ENCODE peak calls at places on chromosomes 4 and X, in eight cellular contexts. Z is GM23338, I is IMR-90, Y is fibroblast of lung, Q is SK-N-SH, F is PC-3, W is hepatocyte, B is astrocyte. M is an unnamed sample.

GRCh38 chr4:183610033-183610432 is 49.0 kb downstream of the RWDD4 start:
- DNase-seq in Y (peak; percentile 52), I (peak; percentile 35), F (no peak), Z (no peak), Q (peak; percentile 29), W (peak; percentile 48), B (peak; percentile 22), M (peak; percentile 10)

GRCh38 chr4:5142726-5143125 is 91.4 kb downstream of the STK32B start:
- DNase-seq in W (peak; percentile 63), F (peak; percentile 40), Y (peak; percentile 58), Z (peak; percentile 85), I (peak; percentile 66), Q (peak; percentile 33), B (peak; percentile 25), M (peak; percentile 12)

GRCh38 chr4:140052050-140052449 is 101.9 kb downstream of the MAML3 start:
- DNase-seq in Y (peak; percentile 58), I (peak; percentile 51), F (peak; percentile 51), Q (no peak), Z (peak; percentile 50), B (no peak), W (peak; percentile 52), M (peak; percentile 29)

GRCh38 chr4:163330828-163331628 is 1.4 kb downstream of the NPY1R start:
- DNase-seq in Z (no peak), Q (no peak), B (no peak), F (no peak), Y (no peak), W (no peak), I (no peak), M (no peak)

GRCh38 chr4:12881945-12882589 is 602.1 kb downstream of the RAB28 start:
- DNase-seq in F (no peak), B (no peak), W (no peak), Q (no peak), Z (no peak), Y (no peak), I (no peak), M (no peak)

GRCh38 chr4:102551946-102552575 is 50.9 kb downstream of the NFKB1 start:
- DNase-seq in F (no peak), I (no peak), Y (no peak), B (no peak), Q (no peak), W (no peak), Z (no peak), M (no peak)

GRCh38 chr4:24598025-24598424 is 13.7 kb upstream of the DHX15 start:
- DNase-seq in I (peak; percentile 12), Q (no peak), Y (no peak), F (peak; percentile 95), Z (no peak), B (no peak), W (peak; percentile 76), M (peak; percentile 97)

GRCh38 chr4:88573995-88574394 is 18.3 kb upstream of the HERC3 start:
- DNase-seq in F (peak; percentile 16), I (peak; percentile 42), Q (no peak), Y (peak; percentile 35), B (peak; percentile 10), W (no peak), Z (peak; percentile 80), M (no peak)

GRCh38 chr4:184825394-184826314 is at the start of gene ACSL1:
- DNase-seq in Z (peak; percentile 79), Y (peak; percentile 66), W (peak; percentile 92), B (peak; percentile 37), I (peak; percentile 53), Q (peak; percentile 99), F (peak; percentile 58), M (peak; percentile 56)

GRCh38 chr4:72791054-72791453 is 222.0 kb upstream of the ADAMTS3 start:
- DNase-seq in W (no peak), B (peak; percentile 10), Q (no peak), Z (no peak), Y (no peak), F (no peak), I (no peak), M (no peak)

GRCh38 chrX:64842492-64842891 is 133.8 kb downstream of the ZC4H2 start:
- DNase-seq in I (no peak), F (no peak), W (no peak), Z (no peak), Y (no peak), B (no peak), Q (no peak), M (no peak)
- H3K4me3 ChIP-seq in I (no peak overlapping the region), F (no peak overlapping the region), W (no peak overlapping the region), Z (no peak overlapping the region), Y (no peak overlapping the region), B (no peak overlapping the region), Q (no peak overlapping the region), M (no peak overlapping the region)

DNA sequence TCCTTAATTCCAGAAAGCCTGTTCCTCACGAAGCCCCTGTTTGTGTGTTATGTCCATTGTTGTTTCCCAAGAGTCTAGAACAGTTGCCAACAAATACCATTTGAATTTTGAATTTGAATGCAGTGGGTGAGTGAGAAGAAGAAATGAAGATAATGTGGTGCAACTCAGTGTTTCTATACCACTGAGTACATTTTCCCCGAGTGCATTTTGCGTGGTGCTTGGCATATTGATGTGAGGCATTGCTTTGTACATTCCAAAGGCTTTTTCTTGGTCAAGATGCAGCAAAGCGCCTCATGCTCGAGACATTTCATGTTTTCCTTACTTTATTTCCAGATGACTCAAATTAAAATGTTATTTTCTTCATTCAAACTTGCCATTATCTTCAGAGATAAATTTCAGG is 253.1 kb upstream of the RPS6KA3 start:
- DNase-seq in F (no peak), Q (no peak), Y (no peak), I (no peak), B (no peak), Z (no peak), W (no peak), M (no peak)
- TF ChIP-seq CTCF in F (no peak), Q (no peak), Y (no peak), I (no peak), B (no peak), Z (no peak), W (no peak), M (no peak)

GRCh38 chr4:41944089-41944488 is 8.9 kb downstream of the TMEM33 start:
- DNase-seq in Y (no peak), W (no peak), Z (no peak), B (no peak), F (no peak), Q (no peak), I (no peak), M (no peak)

GRCh38 chr4:41939016-41939623 is 3.9 kb downstream of the TMEM33 start:
- DNase-seq in B (no peak), I (peak; percentile 60), Y (peak; percentile 39), F (peak; percentile 26), W (peak; percentile 14), Z (peak; percentile 9), Q (no peak), M (peak; percentile 74)

GRCh38 chr4:41935652-41936021 is 408 bp downstream of the TMEM33 start:
- DNase-seq in Z (no peak), F (peak; percentile 26), I (peak; percentile 10), Y (peak; percentile 24), W (peak; percentile 61), Q (no peak), B (no peak), M (peak; percentile 36)

GRCh38 chr4:41934813-41935651 is at the start of gene TMEM33:
- DNase-seq in W (peak; percentile 92), B (peak; percentile 76), F (peak; percentile 85), Q (peak; percentile 88), Y (peak; percentile 86), I (peak; percentile 79), Z (peak; percentile 96), M (peak; percentile 90)

GRCh38 chr4:41940834-41941233 is 5.6 kb downstream of the TMEM33 start:
- DNase-seq in Z (no peak), W (no peak), I (peak; percentile 59), Y (no peak), F (peak; percentile 21), Q (no peak), B (no peak), M (no peak)
- H4K20me1 ChIP-seq in Z (peaks cover 5% of the 10 kb centered on the region), W (peaks cover 17% of the 10 kb centered on the region), I (peaks cover 8% of the 10 kb centered on the region), Y (no peaks in the 10 kb centered on the region), F (peaks cover 17% of the 10 kb centered on the region), Q (peaks cover 18% of the 10 kb centered on the region), B (peaks cover 35% of the 10 kb centered on the region), M (no peaks in the 10 kb centered on the region)

GRCh38 chrX:9860826-9861225 is 74.6 kb downstream of the SHROOM2 start:
- DNase-seq in I (no peak), F (no peak), B (no peak), Z (no peak), W (no peak), Q (no peak), Y (no peak), M (peak; percentile 24)
- H3K4me3 ChIP-seq in I (no peak overlapping the region), F (no peak overlapping the region), B (no peak overlapping the region), Z (no peak overlapping the region), W (no peak overlapping the region), Q (no peak overlapping the region), Y (no peak overlapping the region), M (no peak overlapping the region)

GRCh38 chr4:115537387-115537786 is 424.0 kb upstream of the NDST4 start:
- DNase-seq in I (no peak), Q (no peak), W (peak; percentile 5), B (no peak), Y (peak; percentile 9), Z (no peak), F (peak; percentile 27), M (no peak)
- TF ChIP-seq CTCF in I (no peak), Q (peak; percentile 52), W (peak; percentile 53), B (no peak), Y (no peak), Z (no peak), F (peak; percentile 42), M (peak; percentile 32)

DNA sequence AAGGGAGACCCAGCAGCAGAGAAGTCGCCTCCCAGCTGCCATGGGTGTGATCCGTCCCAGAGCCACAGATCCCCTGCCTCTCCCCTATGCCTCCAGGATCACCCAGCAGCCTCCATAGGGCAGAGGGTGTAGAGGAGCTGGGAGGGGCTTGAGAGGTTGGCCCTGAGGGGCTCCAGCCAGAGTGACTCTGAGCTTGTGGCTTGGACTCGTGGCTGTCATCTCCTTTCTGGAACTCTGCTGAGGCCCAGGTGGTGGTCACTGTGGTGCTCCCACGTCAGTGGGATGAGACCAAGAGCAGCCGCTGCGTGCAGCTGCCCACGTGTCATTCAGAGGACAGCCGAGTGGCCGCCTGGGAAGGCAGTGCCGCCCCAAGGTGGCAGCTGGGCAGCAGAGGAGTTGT is 4.2 kb downstream of the TACC3 start:
- DNase-seq in Z (no peak), Q (no peak), B (no peak), Y (no peak), W (no peak), F (no peak), I (no peak), M (no peak)
- H4K20me1 ChIP-seq in Z (peaks cover 47% of the 10 kb centered on the region), Q (peaks cover 7% of the 10 kb centered on the region), B (peaks cover 33% of the 10 kb centered on the region), Y (no peaks in the 10 kb centered on the region), W (no peaks in the 10 kb centered on the region), F (peaks cover 8% of the 10 kb centered on the region), I (peaks cover 18% of the 10 kb centered on the region), M (no peaks in the 10 kb centered on the region)

GRCh38 chr4:48129307-48130014 is 4.6 kb downstream of the TXK start:
- DNase-seq in Y (no peak), I (no peak), Q (no peak), W (peak; percentile 30), F (peak; percentile 3), Z (peak; percentile 49), B (no peak), M (no peak)
- H3K4me3 ChIP-seq in Y (no peak overlapping the region), I (no peak overlapping the region), Q (no peak overlapping the region), W (no peak overlapping the region), F (no peak overlapping the region), Z (no peak overlapping the region), B (no peak overlapping the region), M (no peak overlapping the region)

M was measured in mammary epithelial cell.